ENCODE peak calls at places on chromosomes 5 and 9, in six cellular contexts. Q, N, G, E, A and T are unnamed samples.

GRCh38 chr9:18043978-18044377 is 430.0 kb upstream of the ADAMTSL1 start:
- DNase-seq in Q (no peak), N (no peak), G (no peak), E (no peak), A (no peak), T (no peak)

GRCh38 chr9:87256973-87257372 is 240.7 kb upstream of the DAPK1 start:
- DNase-seq in Q (no peak), N (no peak), G (no peak), E (peak; percentile 44), A (no peak), T (no peak)

GRCh38 chr5:151181818-151182217 is 24.2 kb upstream of the ANXA6 start:
- DNase-seq in Q (peak; percentile 83), N (no peak), G (no peak), E (no peak), A (peak; percentile 16), T (no peak)

GRCh38 chr5:91162534-91163381 is 220.4 kb downstream of the ARRDC3 start:
- DNase-seq in Q (peak; percentile 96), N (no peak), G (no peak), E (peak; percentile 95), A (peak; percentile 95), T (peak; percentile 9)

GRCh38 chr5:170262061-170262764 is 29.4 kb downstream of the C5orf58 start:
- DNase-seq in Q (no peak), N (no peak), G (no peak), E (no peak), A (no peak), T (no peak)

GRCh38 chr9:124132671-124133147 is 121.1 kb downstream of the LHX2 start:
- DNase-seq in Q (peak; percentile 68), N (no peak), G (no peak), E (peak; percentile 16), A (no peak), T (no peak)

GRCh38 chr9:115111854-115112253 is 6.1 kb downstream of the TNC start:
- DNase-seq in Q (no peak), N (no peak), G (no peak), E (no peak), A (no peak), T (no peak)

GRCh38 chr5:137487600-137487999 is 11.5 kb downstream of the SPOCK1 start:
- DNase-seq in Q (no peak), N (no peak), G (no peak), E (peak; percentile 60), A (no peak), T (no peak)

GRCh38 chr5:14450055-14450524 is 131.5 kb upstream of the OTULINL start:
- DNase-seq in Q (no peak), N (no peak), G (no peak), E (peak; percentile 92), A (peak; percentile 93), T (no peak)

DNA sequence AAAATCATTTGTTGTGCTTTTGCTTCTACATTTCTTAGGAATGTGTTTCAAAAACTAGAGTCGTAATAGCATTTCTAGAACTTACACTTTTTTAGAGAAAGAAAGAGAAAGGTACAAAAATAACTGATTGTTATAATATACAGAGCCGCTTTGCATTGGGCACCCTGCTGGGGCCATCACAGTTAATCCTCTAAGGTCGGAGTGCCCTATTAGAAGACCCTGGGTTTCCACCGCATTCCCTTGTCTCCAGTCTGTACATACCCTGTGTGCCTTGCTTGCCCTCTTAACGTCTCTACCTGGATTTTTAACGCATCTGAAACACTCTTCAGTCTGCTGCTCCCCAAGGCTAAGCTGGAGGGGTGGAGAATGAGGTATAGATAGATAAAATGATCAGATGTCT is 1.3 kb downstream of the MARVELD2 start:
- DNase-seq in Q (no peak), N (no peak), G (peak; percentile 30), E (no peak), A (no peak), T (peak; percentile 6)
- H2AFZ ChIP-seq in Q (no peak overlapping the region), N (no peak overlapping the region), G (no peak overlapping the region), E (no peak overlapping the region), A (no peak overlapping the region), T (no peak overlapping the region)

DNA sequence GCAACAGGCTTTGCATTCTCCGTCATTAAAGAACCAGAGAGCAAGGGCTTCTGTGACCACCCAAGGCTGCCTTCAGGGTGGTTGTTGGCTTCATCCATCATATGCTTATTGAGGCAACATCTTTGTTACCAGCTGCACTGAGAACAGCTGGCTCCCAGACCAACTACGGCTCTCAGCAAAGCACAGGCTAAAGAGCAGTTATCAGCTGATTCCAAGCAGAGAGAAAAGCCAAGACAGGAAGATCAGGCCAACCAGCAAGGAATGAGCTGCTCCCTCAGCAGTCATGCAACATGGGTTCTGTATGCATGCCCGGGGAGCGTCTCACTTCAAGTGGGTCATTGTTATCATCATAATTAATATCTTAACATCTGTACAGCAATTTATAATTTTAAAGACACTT is 358.9 kb downstream of the ACTL7B start:
- DNase-seq in Q (no peak), N (no peak), G (no peak), E (no peak), A (no peak), T (no peak)
- H2AK5ac ChIP-seq in Q (no peak overlapping the region), N (no peak overlapping the region), G (no peak overlapping the region), E (no peak overlapping the region), A (no peak overlapping the region), T (no peak overlapping the region)

DNA sequence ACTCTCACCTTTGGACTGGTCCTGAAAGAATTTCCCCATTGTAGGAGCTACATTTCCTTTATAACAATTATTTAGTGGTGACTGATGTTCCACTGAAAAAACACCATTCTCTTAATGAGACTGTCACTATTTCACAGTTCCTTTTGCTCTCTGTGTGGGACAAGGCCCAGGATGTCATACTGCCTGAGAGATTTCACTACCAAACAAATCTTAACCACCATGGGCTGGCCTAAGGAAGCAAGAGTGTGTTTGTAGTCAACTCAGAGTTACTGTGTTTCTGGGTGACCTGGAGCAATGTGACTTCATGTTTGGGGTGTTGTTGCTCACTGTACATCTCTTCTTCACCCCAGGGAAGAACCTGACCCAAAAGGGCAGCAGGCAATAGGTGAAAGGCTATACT is 50.1 kb upstream of the ZNF608 start:
- DNase-seq in Q (no peak), N (no peak), G (no peak), E (no peak), A (no peak), T (no peak)
- H2AFZ ChIP-seq in Q (no peak overlapping the region), N (no peak overlapping the region), G (no peak overlapping the region), E (no peak overlapping the region), A (no peak overlapping the region), T (no peak overlapping the region)

GRCh38 chr5:149341846-149342245 is 3.5 kb upstream of the GRPEL2 start:
- DNase-seq in Q (no peak), N (no peak), G (no peak), E (no peak), A (no peak), T (no peak)

GRCh38 chr5:149349382-149349781 is 4.1 kb downstream of the GRPEL2 start:
- DNase-seq in Q (no peak), N (no peak), G (no peak), E (no peak), A (no peak), T (no peak)

GRCh38 chr5:149345147-149345891 is at the start of gene GRPEL2:
- DNase-seq in Q (peak; percentile 98), N (peak; percentile 86), G (peak; percentile 97), E (peak; percentile 98), A (peak; percentile 97), T (peak; percentile 93)

GRCh38 chr5:149348463-149348862 is 3.2 kb downstream of the GRPEL2 start:
- DNase-seq in Q (no peak), N (no peak), G (no peak), E (no peak), A (no peak), T (no peak)

DNA sequence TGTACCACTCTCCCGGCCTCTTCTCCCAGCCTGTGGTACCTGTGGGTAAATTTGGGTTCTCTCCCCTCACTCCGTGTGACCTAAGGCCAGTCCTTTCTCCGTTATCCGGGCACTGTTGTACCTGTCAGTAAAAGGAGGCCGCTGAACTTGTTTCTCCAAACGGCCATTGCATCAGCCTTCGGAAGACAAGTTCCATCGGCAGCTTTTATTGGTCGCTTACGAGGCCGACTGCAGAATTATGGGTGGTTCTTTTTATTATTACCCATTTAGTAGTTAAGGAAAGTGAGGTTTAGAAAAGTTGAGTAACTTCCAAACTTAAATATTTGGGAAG is 558 bp downstream of the GRPEL2 start:
- DNase-seq in Q (peak; percentile 36), N (no peak), G (no peak), E (peak; percentile 50), A (peak; percentile 43), T (no peak)
- H2AK5ac ChIP-seq in Q (peak overlapping the region; percentile 14), N (peak overlapping the region; percentile 79), G (no peak overlapping the region), E (peak overlapping the region; percentile 98), A (peak overlapping the region; percentile 11), T (peak overlapping the region; percentile 54)

GRCh38 chr9:120924698-120925534 is 1.7 kb downstream of the TRAF1 start:
- DNase-seq in Q (no peak), N (no peak), G (no peak), E (peak; percentile 35), A (no peak), T (no peak)

GRCh38 chr9:120923620-120924328 is 2.8 kb downstream of the TRAF1 start:
- DNase-seq in Q (no peak), N (no peak), G (no peak), E (no peak), A (no peak), T (no peak)

GRCh38 chr9:120927125-120928014 is 774 bp upstream of the TRAF1 start:
- DNase-seq in Q (no peak), N (no peak), G (no peak), E (no peak), A (no peak), T (no peak)

GRCh38 chr9:120926397-120926928 is at the start of gene TRAF1:
- DNase-seq in Q (no peak), N (no peak), G (no peak), E (peak; percentile 45), A (no peak), T (no peak)

GRCh38 chr9:120925535-120926396 is 830 bp downstream of the TRAF1 start:
- DNase-seq in Q (peak; percentile 40), N (no peak), G (no peak), E (peak; percentile 99), A (peak; percentile 96), T (no peak)
- H2AFZ ChIP-seq in Q (no peak overlapping the region), N (no peak overlapping the region), G (no peak overlapping the region), E (peak overlapping the region; percentile 88), A (peak overlapping the region; percentile 29), T (peak overlapping the region; percentile 32)

DNA sequence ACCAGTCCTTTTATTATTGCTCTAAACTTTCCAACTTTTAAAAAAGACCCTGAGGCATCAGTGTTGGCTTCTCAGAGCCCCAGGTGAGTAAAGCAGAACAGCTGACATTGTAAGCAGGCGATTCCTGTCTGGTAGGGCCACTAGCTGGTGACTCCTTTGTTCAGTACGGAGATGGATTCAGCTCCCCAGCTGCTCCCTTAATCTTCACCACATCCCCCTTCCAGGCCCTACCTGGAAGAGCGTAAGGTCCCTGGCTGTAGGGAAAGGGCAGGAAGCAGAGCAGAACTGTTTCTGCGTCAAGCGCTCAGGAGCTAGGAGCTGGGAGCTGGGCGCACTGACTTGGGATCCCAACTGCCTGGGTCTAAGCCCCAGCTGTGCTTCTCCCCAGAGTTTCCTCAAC is 203.7 kb upstream of the TAS2R1 start:
- DNase-seq in Q (no peak), N (no peak), G (peak; percentile 58), E (no peak), A (no peak), T (no peak)
- H2AK5ac ChIP-seq in Q (peak overlapping the region; percentile 15), N (no peak overlapping the region), G (no peak overlapping the region), E (no peak overlapping the region), A (no peak overlapping the region), T (no peak overlapping the region)